ENCODE peak calls at places on chromosomes 2 and 18, in ten cellular contexts. One of them, this sample, is unnamed.

GRCh38 chr18:58290059-58290747 is 246.2 kb downstream of the NEDD4L start:
- DNase-seq in astrocyte: peak
- DNase-seq in OCI-LY7: no peak
- DNase-seq in foreskin fibroblast: no peak
- DNase-seq in GM12865: no peak
- DNase-seq in cardiac fibroblast: peak
- DNase-seq in fibroblast of lung: peak
- DNase-seq in hepatocyte: no peak
- DNase-seq in left lung: no peak
- DNase-seq in heart left ventricle: no peak
- DNase-seq in this sample: peak

GRCh38 chr2:208608436-208608835 is 201.8 kb downstream of the PTH2R start:
- DNase-seq in astrocyte: no peak
- DNase-seq in OCI-LY7: no peak
- DNase-seq in foreskin fibroblast: no peak
- DNase-seq in GM12865: no peak
- DNase-seq in cardiac fibroblast: no peak
- DNase-seq in fibroblast of lung: no peak
- DNase-seq in hepatocyte: no peak
- DNase-seq in left lung: no peak
- DNase-seq in heart left ventricle: no peak
- DNase-seq in this sample: no peak

GRCh38 chr18:47413327-47413726 is 161.9 kb upstream of the SKOR2 start:
- DNase-seq in astrocyte: no peak
- DNase-seq in OCI-LY7: no peak
- DNase-seq in foreskin fibroblast: no peak
- DNase-seq in GM12865: no peak
- DNase-seq in cardiac fibroblast: no peak
- DNase-seq in fibroblast of lung: no peak
- DNase-seq in hepatocyte: peak
- DNase-seq in left lung: no peak
- DNase-seq in heart left ventricle: no peak
- DNase-seq in this sample: no peak

GRCh38 chr18:74454279-74454741 is 2.8 kb downstream of the DIPK1C start:
- DNase-seq in astrocyte: no peak
- DNase-seq in OCI-LY7: no peak
- DNase-seq in foreskin fibroblast: no peak
- DNase-seq in GM12865: no peak
- DNase-seq in cardiac fibroblast: no peak
- DNase-seq in fibroblast of lung: no peak
- DNase-seq in hepatocyte: no peak
- DNase-seq in left lung: no peak
- DNase-seq in heart left ventricle: no peak
- DNase-seq in this sample: no peak

GRCh38 chr2:131029812-131030211 is 63.4 kb downstream of the FAM168B start:
- DNase-seq in astrocyte: no peak
- DNase-seq in OCI-LY7: no peak
- DNase-seq in foreskin fibroblast: no peak
- DNase-seq in GM12865: no peak
- DNase-seq in cardiac fibroblast: no peak
- DNase-seq in fibroblast of lung: no peak
- DNase-seq in hepatocyte: no peak
- DNase-seq in left lung: no peak
- DNase-seq in heart left ventricle: no peak
- DNase-seq in this sample: no peak

GRCh38 chr2:123419976-123420375 is 605.1 kb upstream of the CNTNAP5 start:
- DNase-seq in astrocyte: no peak
- DNase-seq in OCI-LY7: no peak
- DNase-seq in foreskin fibroblast: no peak
- DNase-seq in GM12865: no peak
- DNase-seq in cardiac fibroblast: no peak
- DNase-seq in fibroblast of lung: no peak
- DNase-seq in hepatocyte: no peak
- DNase-seq in left lung: no peak
- DNase-seq in heart left ventricle: no peak
- DNase-seq in this sample: no peak

GRCh38 chr2:29322011-29322410 is 206.8 kb downstream of the CLIP4 start:
- DNase-seq in astrocyte: peak
- DNase-seq in OCI-LY7: no peak
- DNase-seq in foreskin fibroblast: peak
- DNase-seq in GM12865: peak
- DNase-seq in cardiac fibroblast: peak
- DNase-seq in fibroblast of lung: no peak
- DNase-seq in hepatocyte: no peak
- DNase-seq in left lung: no peak
- DNase-seq in heart left ventricle: no peak
- DNase-seq in this sample: peak

GRCh38 chr2:174492963-174493431 is 6.2 kb upstream of the GPR155 start:
- DNase-seq in astrocyte: no peak
- DNase-seq in OCI-LY7: peak
- DNase-seq in foreskin fibroblast: no peak
- DNase-seq in GM12865: peak
- DNase-seq in cardiac fibroblast: no peak
- DNase-seq in fibroblast of lung: no peak
- DNase-seq in hepatocyte: no peak
- DNase-seq in left lung: no peak
- DNase-seq in heart left ventricle: no peak
- DNase-seq in this sample: peak

GRCh38 chr2:128797937-128798336 is 479.3 kb upstream of the HS6ST1 start:
- DNase-seq in astrocyte: no peak
- DNase-seq in OCI-LY7: no peak
- DNase-seq in foreskin fibroblast: no peak
- DNase-seq in GM12865: peak
- DNase-seq in cardiac fibroblast: no peak
- DNase-seq in fibroblast of lung: no peak
- DNase-seq in hepatocyte: no peak
- DNase-seq in left lung: peak
- DNase-seq in heart left ventricle: no peak
- DNase-seq in this sample: no peak

GRCh38 chr18:32319084-32319483 is 129.2 kb downstream of the MEP1B start:
- DNase-seq in astrocyte: no peak
- DNase-seq in OCI-LY7: no peak
- DNase-seq in foreskin fibroblast: no peak
- DNase-seq in GM12865: no peak
- DNase-seq in cardiac fibroblast: no peak
- DNase-seq in fibroblast of lung: no peak
- DNase-seq in hepatocyte: no peak
- DNase-seq in left lung: no peak
- DNase-seq in heart left ventricle: no peak
- DNase-seq in this sample: no peak

GRCh38 chr2:150332378-150332777 is 155.1 kb downstream of the RND3 start:
- DNase-seq in astrocyte: no peak
- DNase-seq in OCI-LY7: no peak
- DNase-seq in foreskin fibroblast: no peak
- DNase-seq in GM12865: no peak
- DNase-seq in cardiac fibroblast: no peak
- DNase-seq in fibroblast of lung: no peak
- DNase-seq in hepatocyte: no peak
- DNase-seq in left lung: no peak
- DNase-seq in heart left ventricle: no peak
- DNase-seq in this sample: no peak

GRCh38 chr2:224922142-224922727 is 120.0 kb downstream of the DOCK10 start:
- DNase-seq in astrocyte: peak
- DNase-seq in OCI-LY7: peak
- DNase-seq in foreskin fibroblast: no peak
- DNase-seq in GM12865: peak
- DNase-seq in cardiac fibroblast: no peak
- DNase-seq in fibroblast of lung: no peak
- DNase-seq in hepatocyte: no peak
- DNase-seq in left lung: no peak
- DNase-seq in heart left ventricle: no peak
- DNase-seq in this sample: peak

GRCh38 chr2:43453771-43454170 is 142.1 kb downstream of the THADA start:
- DNase-seq in astrocyte: no peak
- DNase-seq in OCI-LY7: no peak
- DNase-seq in foreskin fibroblast: no peak
- DNase-seq in GM12865: no peak
- DNase-seq in cardiac fibroblast: no peak
- DNase-seq in fibroblast of lung: no peak
- DNase-seq in hepatocyte: no peak
- DNase-seq in left lung: no peak
- DNase-seq in heart left ventricle: no peak
- DNase-seq in this sample: no peak

GRCh38 chr2:19866741-19867140 is 35.0 kb downstream of the TTC32 start:
- DNase-seq in astrocyte: no peak
- DNase-seq in OCI-LY7: no peak
- DNase-seq in foreskin fibroblast: no peak
- DNase-seq in GM12865: no peak
- DNase-seq in cardiac fibroblast: no peak
- DNase-seq in fibroblast of lung: no peak
- DNase-seq in hepatocyte: no peak
- DNase-seq in left lung: no peak
- DNase-seq in heart left ventricle: no peak
- DNase-seq in this sample: no peak

GRCh38 chr2:225534697-225535096 is 135.2 kb downstream of the NYAP2 start:
- DNase-seq in astrocyte: no peak
- DNase-seq in OCI-LY7: no peak
- DNase-seq in foreskin fibroblast: peak
- DNase-seq in GM12865: no peak
- DNase-seq in cardiac fibroblast: no peak
- DNase-seq in fibroblast of lung: no peak
- DNase-seq in hepatocyte: peak
- DNase-seq in left lung: no peak
- DNase-seq in heart left ventricle: no peak
- DNase-seq in this sample: no peak

GRCh38 chr2:236180831-236181453 is 12.8 kb upstream of the GBX2 start:
- DNase-seq in astrocyte: peak
- DNase-seq in OCI-LY7: peak
- DNase-seq in foreskin fibroblast: peak
- DNase-seq in GM12865: peak
- DNase-seq in cardiac fibroblast: peak
- DNase-seq in fibroblast of lung: peak
- DNase-seq in hepatocyte: peak
- DNase-seq in left lung: no peak
- DNase-seq in heart left ventricle: no peak
- DNase-seq in this sample: peak

GRCh38 chr2:222802502-222803196 is 58.2 kb upstream of the ACSL3 start:
- DNase-seq in astrocyte: no peak
- DNase-seq in OCI-LY7: no peak
- DNase-seq in foreskin fibroblast: no peak
- DNase-seq in GM12865: no peak
- DNase-seq in cardiac fibroblast: no peak
- DNase-seq in fibroblast of lung: no peak
- DNase-seq in hepatocyte: no peak
- DNase-seq in left lung: no peak
- DNase-seq in heart left ventricle: no peak
- DNase-seq in this sample: no peak

DNA sequence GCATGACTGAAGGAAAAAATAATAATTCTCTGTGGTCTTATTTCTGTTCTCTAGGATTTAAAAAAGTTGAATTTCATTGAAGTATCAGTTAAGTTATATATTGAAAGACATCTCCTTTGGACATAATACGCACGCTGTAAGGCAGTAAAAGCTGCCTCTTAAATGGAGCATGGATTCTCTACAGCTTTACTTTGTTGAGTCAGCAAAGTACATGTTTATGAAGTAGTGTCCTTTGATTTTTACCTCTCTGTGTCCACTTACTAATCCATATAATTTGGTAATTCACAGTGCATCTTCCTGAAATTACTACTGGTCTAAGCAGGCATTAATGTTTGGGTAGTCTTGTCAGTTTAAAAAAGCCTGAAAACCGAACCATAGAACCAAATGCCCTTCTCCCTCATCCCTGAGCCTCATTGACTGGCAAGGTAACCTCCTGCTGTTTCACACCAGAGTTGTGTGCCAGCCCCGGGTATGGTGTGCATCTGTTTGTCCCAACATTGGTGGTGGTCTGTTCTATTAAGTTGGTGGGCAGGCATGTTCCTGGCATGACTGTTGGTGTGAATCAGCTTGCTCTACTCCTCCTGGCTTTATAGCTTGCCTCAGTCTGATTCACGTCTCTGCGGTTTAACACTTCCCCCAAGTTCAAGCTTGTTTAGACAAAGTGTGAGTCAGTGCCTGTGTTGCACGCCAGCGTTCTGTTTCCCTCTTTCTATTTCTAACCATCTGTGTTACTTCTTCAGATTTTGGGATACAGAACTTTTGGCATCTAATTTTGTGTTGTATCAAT is 71.0 kb upstream of the ITM2C start:
- DNase-seq in astrocyte: peak
- DNase-seq in OCI-LY7: no peak
- DNase-seq in foreskin fibroblast: peak
- DNase-seq in GM12865: peak
- DNase-seq in cardiac fibroblast: peak
- DNase-seq in fibroblast of lung: peak
- DNase-seq in hepatocyte: peak
- DNase-seq in left lung: no peak
- DNase-seq in heart left ventricle: peak
- DNase-seq in this sample: peak
- H3K4me3 ChIP-seq in astrocyte: peak
- H3K4me3 ChIP-seq in OCI-LY7: no peak
- H3K4me3 ChIP-seq in foreskin fibroblast: no peak
- H3K4me3 ChIP-seq in GM12865: no peak
- H3K4me3 ChIP-seq in cardiac fibroblast: no peak
- H3K4me3 ChIP-seq in fibroblast of lung: no peak
- H3K4me3 ChIP-seq in hepatocyte: no peak
- H3K4me3 ChIP-seq in left lung: no peak
- H3K4me3 ChIP-seq in heart left ventricle: no peak
- H3K4me3 ChIP-seq in this sample: no peak

GRCh38 chr18:43422483-43422882 is 145.2 kb upstream of the SYT4 start:
- DNase-seq in astrocyte: peak
- DNase-seq in OCI-LY7: no peak
- DNase-seq in foreskin fibroblast: no peak
- DNase-seq in GM12865: no peak
- DNase-seq in cardiac fibroblast: peak
- DNase-seq in fibroblast of lung: peak
- DNase-seq in hepatocyte: peak
- DNase-seq in left lung: no peak
- DNase-seq in heart left ventricle: no peak
- DNase-seq in this sample: peak
- TF ChIP-seq CTCF in astrocyte: peak
- TF ChIP-seq CTCF in OCI-LY7: no peak
- TF ChIP-seq CTCF in foreskin fibroblast: no peak
- TF ChIP-seq CTCF in GM12865: no peak
- TF ChIP-seq CTCF in cardiac fibroblast: peak
- TF ChIP-seq CTCF in fibroblast of lung: no peak
- TF ChIP-seq CTCF in hepatocyte: peak
- TF ChIP-seq CTCF in left lung: no peak
- TF ChIP-seq CTCF in heart left ventricle: peak
- TF ChIP-seq CTCF in this sample: peak

DNA sequence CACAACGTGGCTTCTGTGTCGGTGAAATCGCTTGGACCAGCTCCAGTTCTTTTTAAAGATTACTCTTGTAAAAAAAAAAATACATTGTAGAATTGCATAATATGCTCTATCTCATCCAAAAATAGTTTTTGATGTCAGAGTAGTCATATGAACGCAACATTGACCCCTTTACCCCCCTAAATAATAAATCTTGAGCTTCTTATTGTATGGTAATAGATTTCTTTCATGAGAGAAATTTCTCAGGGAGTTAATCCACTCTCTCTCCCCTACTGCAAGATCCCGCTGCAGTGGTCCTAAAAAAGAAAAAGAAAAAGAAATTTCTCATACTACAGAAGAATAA is 50.2 kb upstream of the PAIP2B start:
- DNase-seq in astrocyte: no peak
- DNase-seq in OCI-LY7: no peak
- DNase-seq in foreskin fibroblast: no peak
- DNase-seq in GM12865: no peak
- DNase-seq in cardiac fibroblast: no peak
- DNase-seq in fibroblast of lung: no peak
- DNase-seq in hepatocyte: no peak
- DNase-seq in left lung: no peak
- DNase-seq in heart left ventricle: no peak
- DNase-seq in this sample: peak
- H3K4me3 ChIP-seq in astrocyte: peak
- H3K4me3 ChIP-seq in OCI-LY7: peak
- H3K4me3 ChIP-seq in foreskin fibroblast: peak
- H3K4me3 ChIP-seq in GM12865: peak
- H3K4me3 ChIP-seq in cardiac fibroblast: peak
- H3K4me3 ChIP-seq in fibroblast of lung: peak
- H3K4me3 ChIP-seq in hepatocyte: peak
- H3K4me3 ChIP-seq in left lung: peak
- H3K4me3 ChIP-seq in heart left ventricle: peak
- H3K4me3 ChIP-seq in this sample: peak

GRCh38 chr2:170155022-170155722 is 22.8 kb upstream of the MYO3B start:
- DNase-seq in astrocyte: peak
- DNase-seq in OCI-LY7: no peak
- DNase-seq in foreskin fibroblast: peak
- DNase-seq in GM12865: peak
- DNase-seq in cardiac fibroblast: peak
- DNase-seq in fibroblast of lung: peak
- DNase-seq in hepatocyte: peak
- DNase-seq in left lung: no peak
- DNase-seq in heart left ventricle: no peak
- DNase-seq in this sample: peak
- TF ChIP-seq CTCF in astrocyte: no peak
- TF ChIP-seq CTCF in OCI-LY7: no peak
- TF ChIP-seq CTCF in foreskin fibroblast: no peak
- TF ChIP-seq CTCF in GM12865: no peak
- TF ChIP-seq CTCF in cardiac fibroblast: no peak
- TF ChIP-seq CTCF in fibroblast of lung: peak
- TF ChIP-seq CTCF in hepatocyte: no peak
- TF ChIP-seq CTCF in left lung: no peak
- TF ChIP-seq CTCF in heart left ventricle: no peak
- TF ChIP-seq CTCF in this sample: peak

This sample was measured in choroid plexus epithelial cell.